ENCODE peak calls at places on chromosomes 11 and 22, in eight cellular contexts. T is H1, J is endothelial cell of umbilical vein, F is HCT116, C is IMR-90, A is Peyer's patch, U is A549, N is breast epithelium. R is an unnamed sample.

GRCh38 chr11:117861151-117862018 is 15.1 kb downstream of the FXYD6 start:
- DNase-seq in T (peak; percentile 75), J (peak; percentile 15), F (no peak), C (no peak), A (no peak), U (no peak), N (no peak), R (no peak)

GRCh38 chr11:18697581-18697980 is 998 bp upstream of the TMEM86A start:
- DNase-seq in T (no peak), J (no peak), F (no peak), C (no peak), A (no peak), U (no peak), N (peak; percentile 1), R (no peak)

GRCh38 chr11:117855452-117855851 is 21.0 kb downstream of the FXYD6 start:
- DNase-seq in T (no peak), J (no peak), F (no peak), C (no peak), A (no peak), U (no peak), N (no peak), R (no peak)

GRCh38 chr22:27800250-27801131 is 1.1 kb downstream of the MN1 start:
- DNase-seq in T (no peak), J (no peak), F (no peak), C (no peak), A (no peak), U (no peak), N (no peak), R (no peak)

GRCh38 chr11:76279651-76280050 is 73.3 kb upstream of the WNT11 start:
- DNase-seq in T (peak; percentile 19), J (no peak), F (no peak), C (no peak), A (no peak), U (no peak), N (no peak), R (peak; percentile 83)

GRCh38 chr22:45672564-45673481 is 1.2 kb downstream of the ATXN10 start:
- DNase-seq in T (no peak), J (no peak), F (no peak), C (no peak), A (no peak), U (no peak), N (no peak), R (no peak)

GRCh38 chr11:134537296-134537695 is 125.3 kb upstream of the B3GAT1 start:
- DNase-seq in T (no peak), J (no peak), F (no peak), C (no peak), A (no peak), U (no peak), N (no peak), R (no peak)

GRCh38 chr11:70523384-70524095 is 125.2 kb downstream of the CTTN start:
- DNase-seq in T (no peak), J (no peak), F (no peak), C (no peak), A (peak; percentile 33), U (no peak), N (no peak), R (no peak)

GRCh38 chr11:106344392-106344791 is 266.9 kb downstream of the AASDHPPT start:
- DNase-seq in T (no peak), J (no peak), F (no peak), C (peak; percentile 75), A (no peak), U (no peak), N (no peak), R (no peak)

GRCh38 chr11:36253238-36253637 is 36.0 kb downstream of the COMMD9 start:
- DNase-seq in T (no peak), J (no peak), F (no peak), C (no peak), A (no peak), U (no peak), N (no peak), R (peak; percentile 30)

GRCh38 chr22:25146311-25146710 is 53.3 kb upstream of the CRYBB3 start:
- DNase-seq in T (no peak), J (peak; percentile 89), F (no peak), C (no peak), A (no peak), U (no peak), N (no peak), R (no peak)

GRCh38 chr11:11558352-11558751 is 63.5 kb downstream of the GALNT18 start:
- DNase-seq in T (no peak), J (no peak), F (no peak), C (no peak), A (no peak), U (no peak), N (no peak), R (no peak)

GRCh38 chr11:699753-700152 is 4.1 kb downstream of the TMEM80 start:
- DNase-seq in T (no peak), J (no peak), F (no peak), C (no peak), A (no peak), U (no peak), N (no peak), R (no peak)

GRCh38 chr11:84524422-84525051 is 1102.6 kb downstream of the DLG2 start:
- DNase-seq in T (no peak), J (no peak), F (no peak), C (peak; percentile 25), A (no peak), U (peak; percentile 19), N (no peak), R (no peak)

DNA sequence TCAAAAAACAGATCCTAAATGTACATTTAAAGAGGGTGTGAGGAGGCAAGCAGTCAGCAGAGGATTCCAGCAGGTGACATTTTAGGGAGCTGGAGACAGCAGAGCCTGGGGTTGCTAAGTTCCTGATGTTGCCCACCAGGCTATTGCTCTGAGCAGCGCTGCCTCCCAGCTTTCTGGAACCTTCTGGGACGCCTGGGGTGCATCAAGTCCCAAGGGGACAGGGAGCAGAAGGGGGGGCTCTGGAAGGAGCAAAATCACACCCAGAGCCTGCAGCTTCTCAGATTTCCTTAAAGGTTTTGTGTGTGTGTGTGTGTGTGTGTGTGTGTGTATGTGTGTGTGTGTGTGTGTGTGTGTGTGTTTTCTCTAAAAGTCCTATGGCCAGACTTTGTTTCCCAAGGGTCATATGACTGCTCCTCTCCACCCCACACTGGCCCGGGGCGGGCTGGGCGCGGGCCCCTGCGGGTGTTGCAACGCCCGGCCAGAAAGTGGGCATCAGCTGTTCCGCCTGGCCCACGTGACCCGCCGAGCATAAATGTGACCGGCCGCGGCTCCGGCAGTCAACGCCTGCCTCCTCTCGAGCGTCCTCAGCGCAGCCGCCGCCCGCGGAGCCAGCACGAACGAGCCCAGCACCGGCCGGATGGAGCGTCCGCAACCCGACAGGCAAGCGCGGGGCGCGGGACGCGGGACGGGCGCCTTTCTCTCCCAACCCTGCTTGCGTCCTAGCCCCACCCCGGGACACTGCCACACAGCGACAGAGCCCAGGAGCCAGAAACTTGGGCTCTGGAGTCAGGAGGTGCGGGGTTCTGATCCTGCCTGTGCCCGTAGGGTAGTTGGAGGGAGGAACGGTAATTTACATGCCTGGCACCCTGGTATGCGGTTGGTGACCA is at the start of gene HMOX1:
- DNase-seq in T (no peak), J (peak; percentile 86), F (peak; percentile 51), C (peak; percentile 85), A (peak; percentile 93), U (peak; percentile 68), N (peak; percentile 89), R (peak; percentile 91)
- TF ChIP-seq POLR2A in T (no peak), J (peak; percentile 92), F (peak; percentile 30), C (peak; percentile 96), A (peak; percentile 92), U (peak; percentile 91), N (peak; percentile 22), R (no peak)

DNA sequence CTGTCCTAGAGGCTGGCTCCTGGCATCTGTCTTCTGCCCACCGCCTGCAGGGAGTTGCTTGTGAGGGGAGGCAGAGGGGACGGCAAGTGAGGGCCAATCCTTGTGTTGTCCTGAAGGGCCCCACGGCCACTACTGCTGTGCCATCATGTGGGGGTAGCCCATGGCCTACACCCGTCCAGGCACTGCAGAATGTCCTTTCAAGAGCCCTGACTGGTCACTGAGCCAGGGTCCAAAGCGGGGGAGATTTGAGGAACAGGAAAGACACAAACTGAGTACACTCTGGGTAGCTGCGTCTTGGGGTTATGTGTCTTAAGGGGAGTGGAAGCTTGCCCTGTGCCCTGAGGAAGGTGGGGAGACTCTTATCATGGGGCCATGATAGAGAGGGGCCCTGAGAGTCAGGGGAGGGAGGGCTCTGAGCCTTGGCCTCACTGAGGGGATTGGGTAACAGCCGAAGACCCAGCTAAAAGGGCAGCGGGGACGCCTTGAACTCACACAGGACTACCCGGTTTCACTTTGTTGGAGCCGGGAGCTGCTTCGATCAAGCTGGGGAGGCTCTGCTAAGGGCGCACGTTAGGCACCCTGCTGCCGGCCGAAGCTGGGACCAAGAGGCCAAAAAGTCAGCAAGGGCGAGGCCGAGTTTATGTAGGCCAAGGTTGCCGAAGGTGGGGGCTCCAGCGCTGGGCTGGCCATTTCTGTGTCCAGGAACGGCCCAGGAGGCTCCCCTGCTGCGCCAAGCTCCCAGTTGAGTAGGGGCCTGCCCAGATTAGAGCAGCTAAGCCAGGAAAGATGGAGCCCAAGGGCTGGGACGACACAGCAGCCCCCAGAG is 1.9 kb downstream of the TBX1 start:
- DNase-seq in T (no peak), J (peak; percentile 35), F (no peak), C (no peak), A (no peak), U (no peak), N (no peak), R (no peak)
- H3K4me3 ChIP-seq in T (peak overlapping the region; percentile 34), J (peak overlapping the region; percentile 49), F (no peak overlapping the region), C (no peak overlapping the region), A (no peak overlapping the region), U (no peak overlapping the region), N (peak overlapping the region; percentile 37), R (no peak overlapping the region)

DNA sequence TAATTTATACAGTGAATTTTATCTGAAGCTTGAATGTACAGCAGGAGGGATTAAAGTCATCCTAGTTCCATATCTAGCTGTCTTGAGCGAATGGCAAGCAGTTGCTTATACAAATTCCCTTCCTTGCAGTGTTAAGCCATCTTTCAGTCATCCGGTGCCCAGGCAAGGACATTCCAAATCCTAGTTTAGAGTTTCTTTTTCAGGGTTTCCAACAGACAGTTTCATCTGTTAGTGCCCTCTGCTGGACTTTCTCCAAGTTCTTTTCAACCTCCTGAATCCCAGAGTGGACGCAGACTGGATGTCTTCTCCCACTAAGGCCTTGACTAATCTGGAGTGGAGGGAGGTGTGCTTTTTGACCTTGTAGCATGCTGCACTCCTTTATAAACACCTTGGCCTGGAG is 45.4 kb downstream of the GRAMD1B start:
- DNase-seq in T (no peak), J (peak; percentile 50), F (no peak), C (peak; percentile 57), A (no peak), U (peak; percentile 22), N (no peak), R (no peak)
- TF ChIP-seq CTCF in T (peak; percentile 63), J (peak; percentile 37), F (peak; percentile 63), C (peak; percentile 32), A (no peak), U (peak; percentile 36), N (no peak), R (no peak)

DNA sequence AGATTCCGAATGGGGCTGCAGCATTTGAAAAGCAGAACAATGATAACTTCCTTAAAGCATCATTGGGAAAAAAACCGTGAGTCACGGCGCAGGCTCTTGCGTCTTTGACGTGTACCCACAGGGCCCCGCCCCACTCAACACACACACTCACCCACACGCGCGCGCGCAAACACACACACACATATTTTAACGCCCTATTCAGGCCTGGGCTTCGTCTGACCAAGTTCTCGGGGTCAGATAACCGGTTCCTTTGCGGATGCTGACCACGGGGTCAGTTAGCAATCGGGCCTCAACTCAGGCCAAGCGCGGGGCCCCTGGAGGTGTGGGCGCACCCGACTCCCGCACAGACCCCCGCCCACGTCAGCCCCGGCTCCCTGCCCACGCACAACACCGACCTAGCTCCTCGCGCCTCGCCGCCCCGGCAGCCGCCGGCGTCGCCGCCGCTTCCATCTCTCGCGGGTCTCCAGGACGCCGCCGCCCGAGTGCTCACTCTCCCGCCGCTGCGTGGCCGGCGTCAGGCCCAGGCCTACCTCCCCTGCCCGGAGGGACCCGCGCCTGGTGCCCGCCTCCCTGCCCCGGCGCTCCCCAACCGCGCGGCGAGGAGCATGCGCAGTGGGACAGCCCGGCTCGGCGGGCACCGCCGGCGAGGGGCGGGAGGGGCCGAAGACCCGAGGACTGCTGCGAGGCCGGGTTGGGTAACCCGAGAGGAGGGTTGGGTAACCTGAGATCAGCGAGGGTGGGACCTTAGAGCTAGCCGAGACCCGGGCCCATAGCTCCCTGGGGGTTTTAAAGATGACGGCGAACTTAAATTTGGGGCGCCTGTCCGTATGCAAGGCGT is at the start of gene SLC36A4:
- DNase-seq in T (peak; percentile 79), J (peak; percentile 96), F (peak; percentile 87), C (peak; percentile 97), A (peak; percentile 84), U (peak; percentile 36), N (peak; percentile 85), R (peak; percentile 98)
- TF ChIP-seq POLR2A in T (peak; percentile 91), J (peak; percentile 84), F (peak; percentile 77), C (peak; percentile 84), A (no peak), U (peak; percentile 58), N (peak; percentile 15), R (no peak)

R was measured in lower leg skin.